ENCODE peak calls at places on chromosomes 4 and X, in ten cellular contexts. E, L, A, W, M, B, T, X, D and F are unnamed samples.

GRCh38 chr4:56611501-56611900 is 69.6 kb downstream of the HOPX start:
- DNase-seq in A (no peak), E (no peak), W (no peak), T (no peak), D (no peak), L (no peak), X (peak), B (no peak), M (no peak), F (no peak)

GRCh38 chr4:156137971-156138581 is 184.4 kb upstream of the CTSO start:
- DNase-seq in A (peak), E (no peak), X (no peak), M (no peak), L (peak), T (no peak), W (no peak), B (no peak), D (no peak), F (no peak)

GRCh38 chr4:103018391-103019318 is 850 bp downstream of the SLC9B1 start:
- DNase-seq in E (peak), D (peak), A (no peak), B (no peak), M (no peak), W (no peak), L (peak), X (no peak), T (no peak), F (no peak)

GRCh38 chrX:131734621-131735020 is 190.7 kb downstream of the OR13H1 start:
- DNase-seq in A (peak), E (peak), D (peak), T (no peak), B (no peak), L (no peak), M (no peak), W (peak), X (peak), F (peak)

GRCh38 chr4:87018751-87019150 is 83.9 kb downstream of the AFF1 start:
- DNase-seq in M (no peak), D (no peak), X (no peak), T (no peak), E (no peak), L (no peak), A (no peak), W (no peak), B (no peak), F (no peak)

GRCh38 chrX:107773906-107774435 is 1.6 kb downstream of the TSC22D3 start:
- DNase-seq in L (no peak), E (no peak), D (peak), T (no peak), M (no peak), B (no peak), X (no peak), A (no peak), W (no peak), F (peak)

GRCh38 chrX:55738969-55739368 is 21.4 kb downstream of the RRAGB start:
- DNase-seq in A (no peak), L (no peak), E (no peak), T (no peak), D (no peak), B (no peak), X (no peak), W (no peak), M (no peak), F (no peak)

GRCh38 chrX:104187931-104188330 is 21.7 kb downstream of the FAM199X start:
- DNase-seq in B (no peak), E (peak), T (no peak), M (no peak), D (no peak), X (no peak), A (no peak), W (no peak), L (no peak), F (no peak)

GRCh38 chr4:87985097-87985886 is 9.8 kb downstream of the SPP1 start:
- DNase-seq in A (peak), W (no peak), L (no peak), M (peak), B (peak), D (peak), T (no peak), X (peak), E (no peak), F (peak)

GRCh38 chrX:122504026-122504425 is 680.1 kb upstream of the GRIA3 start:
- DNase-seq in B (no peak), E (no peak), A (no peak), L (no peak), T (no peak), X (no peak), M (no peak), D (no peak), W (no peak), F (no peak)

GRCh38 chr4:127291316-127291715 is 341.4 kb upstream of the INTU start:
- DNase-seq in W (no peak), L (no peak), T (no peak), D (no peak), E (no peak), A (no peak), X (no peak), M (no peak), B (no peak), F (no peak)

GRCh38 chr4:76689079-76689817 is 208.7 kb downstream of the SOWAHB start:
- DNase-seq in L (peak), B (peak), A (peak), W (no peak), D (peak), M (no peak), T (no peak), X (peak), E (peak), F (no peak)

GRCh38 chrX:35040871-35041270 is 98.3 kb downstream of the FAM47B start:
- DNase-seq in M (no peak), B (no peak), X (peak), T (no peak), W (no peak), L (no peak), E (no peak), A (no peak), D (no peak), F (no peak)

GRCh38 chrX:70455366-70456202 is 10.9 kb downstream of the DLG3 start:
- DNase-seq in L (no peak), D (peak), A (no peak), W (no peak), X (no peak), E (no peak), B (no peak), M (no peak), T (no peak), F (no peak)

GRCh38 chrX:1105671-1106419 is 106.6 kb downstream of the CRLF2 start:
- DNase-seq in M (no peak), D (no peak), W (no peak), E (no peak), A (no peak), L (no peak), T (no peak), X (no peak), B (no peak), F (no peak)

GRCh38 chrX:41014776-41015175 is 70.5 kb upstream of the USP9X start:
- DNase-seq in W (no peak), M (no peak), A (no peak), L (no peak), X (peak), E (no peak), B (no peak), D (no peak), T (no peak), F (no peak)

GRCh38 chr4:38069271-38069760 is 109.1 kb downstream of the PTTG2 start:
- DNase-seq in M (no peak), W (no peak), D (peak), E (no peak), A (no peak), T (peak), L (peak), X (peak), B (no peak), F (no peak)

GRCh38 chrX:29110041-29110440 is 522.8 kb downstream of the IL1RAPL1 start:
- DNase-seq in M (no peak), A (no peak), T (no peak), B (no peak), D (no peak), E (no peak), X (no peak), W (no peak), L (no peak), F (no peak)

GRCh38 chrX:115539841-115540240 is 21.1 kb upstream of the PLS3 start:
- DNase-seq in T (no peak), M (no peak), L (no peak), W (no peak), B (no peak), D (no peak), A (no peak), E (no peak), X (peak), F (no peak)

GRCh38 chrX:3136161-3136961 is 95.1 kb downstream of the ARSF start:
- DNase-seq in T (no peak), W (no peak), X (no peak), A (no peak), D (no peak), M (no peak), B (no peak), L (no peak), E (no peak), F (no peak)

GRCh38 chr4:91283726-91284125 is 1020.0 kb upstream of the GRID2 start:
- DNase-seq in L (no peak), X (no peak), W (no peak), A (no peak), E (no peak), M (no peak), D (no peak), B (no peak), T (no peak), F (no peak)

GRCh38 chrX:38991656-38992558 is 190.6 kb downstream of the MID1IP1 start:
- DNase-seq in E (no peak), X (peak), W (no peak), A (no peak), L (no peak), D (no peak), B (no peak), M (no peak), T (no peak), F (no peak)

GRCh38 chr4:91298156-91298700 is 1005.5 kb upstream of the GRID2 start:
- DNase-seq in M (no peak), E (no peak), A (no peak), W (no peak), L (no peak), X (no peak), D (no peak), B (no peak), T (no peak), F (no peak)

GRCh38 chr4:78460368-78460767 is 91.2 kb upstream of the ANXA3 start:
- DNase-seq in E (no peak), A (no peak), B (no peak), T (no peak), L (no peak), X (no peak), W (no peak), M (no peak), D (no peak), F (no peak)

GRCh38 chr4:174423257-174423944 is 98.9 kb downstream of the HPGD start:
- DNase-seq in D (peak), T (no peak), E (peak), B (no peak), M (no peak), L (no peak), W (peak), X (peak), A (peak), F (no peak)

GRCh38 chr4:24186466-24186865 is 296.6 kb upstream of the PPARGC1A start:
- DNase-seq in E (no peak), M (no peak), T (no peak), A (no peak), B (no peak), D (no peak), L (no peak), X (no peak), W (no peak), F (no peak)

GRCh38 chr4:83248486-83248885 is 36.1 kb downstream of the COQ2 start:
- DNase-seq in L (no peak), T (no peak), E (no peak), X (peak), M (no peak), D (no peak), W (no peak), B (no peak), A (no peak), F (no peak)

GRCh38 chrX:87518504-87518903 is 902 bp downstream of the KLHL4 start:
- DNase-seq in D (no peak), W (no peak), B (no peak), T (no peak), E (no peak), L (no peak), M (no peak), X (peak), A (no peak), F (no peak)

GRCh38 chrX:24285082-24285481 is 28.8 kb downstream of the SUPT20HL2 start:
- DNase-seq in D (no peak), B (no peak), E (no peak), T (no peak), L (no peak), M (no peak), A (no peak), X (no peak), W (no peak), F (no peak)

GRCh38 chr4:17597517-17597916 is 16.9 kb upstream of the MED28 start:
- DNase-seq in B (no peak), D (peak), X (peak), E (no peak), W (no peak), M (peak), T (no peak), A (no peak), L (no peak), F (no peak)

GRCh38 chr4:158331863-158332262 is 121.6 kb downstream of the TMEM144 start:
- DNase-seq in X (no peak), E (no peak), W (no peak), A (no peak), L (no peak), B (no peak), M (no peak), D (no peak), T (no peak), F (no peak)

GRCh38 chrX:51496501-51497291 is at the start of gene NUDT11:
- DNase-seq in L (peak), B (peak), T (peak), A (peak), M (no peak), D (peak), E (peak), W (peak), X (peak), F (no peak)

GRCh38 chrX:12977761-12978204 is 2.9 kb downstream of the TMSB4X start:
- DNase-seq in A (no peak), X (no peak), E (no peak), D (no peak), B (no peak), L (no peak), W (no peak), M (no peak), T (no peak), F (no peak)

DNA sequence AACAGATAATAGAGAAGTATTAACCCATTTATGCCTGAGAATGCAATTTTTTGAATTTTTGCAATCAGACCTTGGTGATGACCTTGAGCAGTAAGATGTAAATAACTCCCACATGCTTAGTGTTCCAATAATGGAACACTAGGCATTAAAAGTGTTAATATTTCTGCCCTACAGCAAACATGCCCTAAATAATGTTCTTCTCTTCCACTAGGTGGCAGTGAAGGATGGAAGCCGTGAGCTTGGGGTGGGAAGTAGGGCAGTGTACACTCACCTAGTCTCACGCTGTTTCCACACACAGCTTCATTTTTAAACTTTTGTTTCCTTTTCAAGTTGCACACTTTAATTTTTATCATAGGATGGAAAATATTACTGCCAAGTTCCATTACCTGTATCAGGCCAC is 613.1 kb upstream of the HS3ST1 start:
- DNase-seq in L (no peak), D (no peak), T (no peak), M (no peak), A (no peak), X (no peak), E (no peak), W (no peak), B (no peak), F (no peak)
- H3K27ac ChIP-seq in L (no peak), D (no peak), T (no peak), M (no peak), A (no peak), X (no peak), E (no peak), W (no peak), B (no peak), F (no peak)

GRCh38 chrX:19728915-19729314 is 158.5 kb downstream of the SH3KBP1 start:
- DNase-seq in M (no peak), T (no peak), X (no peak), E (no peak), D (no peak), W (no peak), A (no peak), B (no peak), L (no peak), F (no peak)
- H3K27ac ChIP-seq in M (no peak), T (peak), X (no peak), E (no peak), D (no peak), W (no peak), A (no peak), B (no peak), L (no peak), F (no peak)

DNA sequence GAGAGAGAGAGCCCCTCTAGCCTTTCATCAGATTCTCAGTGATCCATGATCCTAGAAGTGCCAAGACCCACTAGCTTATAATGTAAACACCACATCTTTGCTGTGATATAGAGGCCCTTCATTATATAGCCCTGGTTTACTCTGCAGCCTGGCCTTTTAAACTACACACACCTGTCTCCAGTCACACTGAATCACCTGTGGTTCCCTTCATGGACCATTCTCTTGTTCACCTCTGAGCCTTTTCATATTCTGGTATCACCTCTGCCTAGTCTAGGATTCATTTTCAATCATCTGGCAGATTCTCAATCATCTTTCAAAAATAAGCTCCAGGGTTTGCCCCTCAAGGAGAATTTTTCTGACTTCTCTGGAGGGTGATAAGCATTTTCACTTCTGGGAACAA is 50.0 kb upstream of the CD40LG start:
- DNase-seq in M (no peak), W (no peak), A (no peak), E (no peak), D (no peak), T (no peak), B (no peak), X (no peak), L (no peak), F (no peak)
- H3K27ac ChIP-seq in M (no peak), W (no peak), A (no peak), E (no peak), D (no peak), T (no peak), B (no peak), X (no peak), L (no peak), F (no peak)

DNA sequence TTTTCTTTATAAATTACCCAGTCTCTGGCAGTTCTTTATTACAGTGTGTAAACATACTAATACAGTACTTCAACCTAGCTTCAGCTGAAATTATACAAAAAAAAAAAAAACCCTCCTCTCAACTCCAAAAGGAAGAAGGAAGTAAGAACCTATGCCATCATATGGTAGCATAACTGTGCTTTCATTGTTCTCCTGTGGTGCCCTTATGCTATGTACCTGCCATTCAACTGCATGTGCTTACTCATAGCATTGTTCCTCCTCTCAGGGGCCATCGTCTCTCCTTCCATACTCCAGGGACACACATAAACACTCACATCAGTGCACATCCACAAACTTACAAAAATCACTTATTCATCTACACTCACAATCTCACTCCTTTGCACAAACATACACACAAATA is 470.1 kb upstream of the HS3ST1 start:
- DNase-seq in D (no peak), X (no peak), A (no peak), T (no peak), L (no peak), E (no peak), W (no peak), M (no peak), B (no peak), F (no peak)
- H3K27ac ChIP-seq in D (no peak), X (no peak), A (no peak), T (no peak), L (no peak), E (no peak), W (no peak), M (no peak), B (no peak), F (no peak)

GRCh38 chr4:121796283-121796682 is 4.8 kb upstream of the EXOSC9 start:
- DNase-seq in L (no peak), W (no peak), B (no peak), X (no peak), T (no peak), A (no peak), E (no peak), D (no peak), M (no peak), F (no peak)
- H3K27ac ChIP-seq in L (no peak), W (no peak), B (no peak), X (peak), T (no peak), A (no peak), E (no peak), D (no peak), M (peak), F (no peak)

GRCh38 chr4:140427104-140427918 is at the start of gene CLGN:
- DNase-seq in T (no peak), M (peak), E (peak), X (peak), A (peak), B (peak), D (peak), W (peak), L (peak), F (peak)

GRCh38 chr4:140423106-140423505 is 4.3 kb downstream of the CLGN start:
- DNase-seq in X (peak), T (no peak), A (no peak), D (no peak), B (no peak), E (no peak), L (no peak), W (no peak), M (no peak), F (no peak)

GRCh38 chr4:140427919-140428471 is 547 bp upstream of the CLGN start:
- DNase-seq in L (no peak), E (no peak), A (no peak), T (no peak), W (no peak), X (peak), D (no peak), M (no peak), B (no peak), F (no peak)

GRCh38 chr4:140426610-140427103 is 791 bp downstream of the CLGN start:
- DNase-seq in T (no peak), B (no peak), M (peak), L (peak), A (no peak), W (no peak), E (no peak), D (no peak), X (no peak), F (no peak)
- H3K27ac ChIP-seq in T (no peak), B (no peak), M (no peak), L (peak), A (no peak), W (no peak), E (no peak), D (no peak), X (no peak), F (no peak)

DNA sequence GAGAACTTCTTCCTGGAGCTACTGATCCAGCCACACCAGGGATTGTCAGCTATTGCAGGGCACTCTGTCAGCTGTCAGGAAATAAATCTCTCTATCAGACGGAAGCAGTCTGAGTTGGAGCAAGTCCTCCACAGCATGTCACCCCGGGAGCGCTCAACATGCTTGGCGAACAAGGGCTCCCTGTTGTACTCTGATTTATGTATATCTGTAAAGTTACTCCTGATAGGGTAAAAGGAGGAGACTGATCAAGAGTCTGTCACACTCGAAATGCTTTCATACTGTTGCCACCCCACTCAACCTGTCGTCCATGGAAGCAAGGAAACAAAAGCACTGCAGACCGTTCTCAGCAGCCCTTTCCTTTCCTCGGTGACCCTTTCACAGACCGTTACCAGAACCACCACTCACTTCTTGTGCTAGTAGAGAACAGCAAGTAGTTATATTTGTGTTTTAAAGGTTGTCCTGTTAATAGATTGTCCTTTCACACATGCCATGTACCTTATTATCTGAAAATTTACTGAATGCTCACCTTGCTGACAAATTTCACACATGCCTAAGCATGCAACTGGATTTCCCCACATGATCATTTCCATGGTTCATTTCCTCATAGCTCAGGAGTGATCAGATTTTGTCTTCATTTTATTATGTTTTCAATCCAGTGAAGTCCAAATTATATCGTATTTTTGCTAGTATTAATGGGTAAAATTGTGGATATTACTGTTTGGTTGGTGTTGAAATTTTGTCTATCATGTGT is 2108.9 kb upstream of the TENM3 start:
- DNase-seq in M (no peak), B (no peak), L (no peak), X (no peak), E (no peak), D (peak), T (no peak), W (peak), A (no peak), F (no peak)
- H3K27ac ChIP-seq in M (no peak), B (no peak), L (no peak), X (no peak), E (no peak), D (peak), T (no peak), W (no peak), A (no peak), F (no peak)